ENCODE peak calls at places on chromosomes 2 and 18, in six cellular contexts. One of them, this sample, is unnamed.

GRCh38 chr18:57427429-57428181 is 7.6 kb upstream of the ONECUT2 start:
- DNase-seq in MM.1S: no peak
- DNase-seq in GM23248: peak
- DNase-seq in SK-N-SH: no peak
- DNase-seq in HCT116: no peak
- DNase-seq in GM23338: peak
- DNase-seq in this sample: peak

GRCh38 chr2:20781656-20782265 is 41.1 kb downstream of the LDAH start:
- DNase-seq in MM.1S: peak
- DNase-seq in GM23248: peak
- DNase-seq in SK-N-SH: peak
- DNase-seq in HCT116: no peak
- DNase-seq in GM23338: peak
- DNase-seq in this sample: peak

GRCh38 chr2:48126180-48126579 is 219.9 kb upstream of the FBXO11 start:
- DNase-seq in MM.1S: no peak
- DNase-seq in GM23248: peak
- DNase-seq in SK-N-SH: no peak
- DNase-seq in HCT116: no peak
- DNase-seq in GM23338: no peak
- DNase-seq in this sample: peak

GRCh38 chr18:35938158-35938557 is 34.3 kb upstream of the RMP24 start:
- DNase-seq in MM.1S: no peak
- DNase-seq in GM23248: peak
- DNase-seq in SK-N-SH: no peak
- DNase-seq in HCT116: no peak
- DNase-seq in GM23338: no peak
- DNase-seq in this sample: no peak

GRCh38 chr18:28494151-28494550 is 317.2 kb upstream of the CDH2 start:
- DNase-seq in MM.1S: no peak
- DNase-seq in GM23248: peak
- DNase-seq in SK-N-SH: no peak
- DNase-seq in HCT116: no peak
- DNase-seq in GM23338: no peak
- DNase-seq in this sample: no peak

GRCh38 chr18:48186861-48187260 is 222.3 kb downstream of the ZBTB7C start:
- DNase-seq in MM.1S: no peak
- DNase-seq in GM23248: no peak
- DNase-seq in SK-N-SH: peak
- DNase-seq in HCT116: no peak
- DNase-seq in GM23338: no peak
- DNase-seq in this sample: no peak

GRCh38 chr2:70620020-70620419 is 66.4 kb upstream of the TGFA start:
- DNase-seq in MM.1S: peak
- DNase-seq in GM23248: no peak
- DNase-seq in SK-N-SH: no peak
- DNase-seq in HCT116: no peak
- DNase-seq in GM23338: peak
- DNase-seq in this sample: no peak

GRCh38 chr2:63590621-63591408 is 2.1 kb downstream of the MDH1 start:
- DNase-seq in MM.1S: peak
- DNase-seq in GM23248: peak
- DNase-seq in SK-N-SH: no peak
- DNase-seq in HCT116: no peak
- DNase-seq in GM23338: no peak
- DNase-seq in this sample: peak

GRCh38 chr18:74806700-74807416 is 209.2 kb downstream of the ZNF407 start:
- DNase-seq in MM.1S: peak
- DNase-seq in GM23248: peak
- DNase-seq in SK-N-SH: no peak
- DNase-seq in HCT116: peak
- DNase-seq in GM23338: no peak
- DNase-seq in this sample: peak

GRCh38 chr2:15672961-15673918 is 81.6 kb downstream of the DDX1 start:
- DNase-seq in MM.1S: no peak
- DNase-seq in GM23248: no peak
- DNase-seq in SK-N-SH: no peak
- DNase-seq in HCT116: no peak
- DNase-seq in GM23338: no peak
- DNase-seq in this sample: no peak

GRCh38 chr2:15671842-15672815 is 80.5 kb downstream of the DDX1 start:
- DNase-seq in MM.1S: no peak
- DNase-seq in GM23248: no peak
- DNase-seq in SK-N-SH: no peak
- DNase-seq in HCT116: no peak
- DNase-seq in GM23338: no peak
- DNase-seq in this sample: no peak

GRCh38 chr2:15674637-15675455 is 83.2 kb downstream of the DDX1 start:
- DNase-seq in MM.1S: no peak
- DNase-seq in GM23248: peak
- DNase-seq in SK-N-SH: no peak
- DNase-seq in HCT116: no peak
- DNase-seq in GM23338: no peak
- DNase-seq in this sample: peak

GRCh38 chr2:15675456-15676195 is 84.0 kb downstream of the DDX1 start:
- DNase-seq in MM.1S: no peak
- DNase-seq in GM23248: peak
- DNase-seq in SK-N-SH: peak
- DNase-seq in HCT116: no peak
- DNase-seq in GM23338: no peak
- DNase-seq in this sample: peak

GRCh38 chr2:15673919-15674636 is 82.4 kb downstream of the DDX1 start:
- DNase-seq in MM.1S: no peak
- DNase-seq in GM23248: peak
- DNase-seq in SK-N-SH: no peak
- DNase-seq in HCT116: peak
- DNase-seq in GM23338: no peak
- DNase-seq in this sample: peak
- H3K4me3 ChIP-seq in MM.1S: no peak
- H3K4me3 ChIP-seq in GM23248: no peak
- H3K4me3 ChIP-seq in SK-N-SH: no peak
- H3K4me3 ChIP-seq in HCT116: no peak
- H3K4me3 ChIP-seq in GM23338: no peak
- H3K4me3 ChIP-seq in this sample: no peak

DNA sequence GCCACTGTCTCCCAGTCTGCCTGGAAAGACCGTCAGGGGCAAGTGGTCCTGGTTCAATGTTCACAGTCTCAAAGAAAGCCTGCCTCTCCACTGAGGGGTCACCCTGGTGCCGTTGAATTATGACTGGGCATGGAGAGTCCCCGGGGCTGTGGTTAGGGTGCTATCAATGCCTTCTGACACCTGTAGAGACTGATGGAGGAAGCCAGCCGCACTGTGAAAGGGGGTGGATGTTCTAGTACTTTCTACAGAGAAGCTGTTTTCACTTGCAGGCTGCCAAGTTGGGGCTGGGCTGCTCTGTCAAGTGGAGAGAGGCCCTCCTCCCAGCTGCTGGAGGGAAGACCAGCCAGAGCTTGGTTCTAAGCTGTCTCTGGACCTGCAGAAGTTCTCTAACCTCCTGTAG is 80.5 kb downstream of the BCL2L11 start:
- DNase-seq in MM.1S: no peak
- DNase-seq in GM23248: no peak
- DNase-seq in SK-N-SH: no peak
- DNase-seq in HCT116: no peak
- DNase-seq in GM23338: no peak
- DNase-seq in this sample: no peak
- TF ChIP-seq EZH2phosphoT487 in MM.1S: no peak
- TF ChIP-seq EZH2phosphoT487 in GM23248: no peak
- TF ChIP-seq EZH2phosphoT487 in SK-N-SH: no peak
- TF ChIP-seq EZH2phosphoT487 in HCT116: no peak
- TF ChIP-seq EZH2phosphoT487 in GM23338: no peak
- TF ChIP-seq EZH2phosphoT487 in this sample: no peak

DNA sequence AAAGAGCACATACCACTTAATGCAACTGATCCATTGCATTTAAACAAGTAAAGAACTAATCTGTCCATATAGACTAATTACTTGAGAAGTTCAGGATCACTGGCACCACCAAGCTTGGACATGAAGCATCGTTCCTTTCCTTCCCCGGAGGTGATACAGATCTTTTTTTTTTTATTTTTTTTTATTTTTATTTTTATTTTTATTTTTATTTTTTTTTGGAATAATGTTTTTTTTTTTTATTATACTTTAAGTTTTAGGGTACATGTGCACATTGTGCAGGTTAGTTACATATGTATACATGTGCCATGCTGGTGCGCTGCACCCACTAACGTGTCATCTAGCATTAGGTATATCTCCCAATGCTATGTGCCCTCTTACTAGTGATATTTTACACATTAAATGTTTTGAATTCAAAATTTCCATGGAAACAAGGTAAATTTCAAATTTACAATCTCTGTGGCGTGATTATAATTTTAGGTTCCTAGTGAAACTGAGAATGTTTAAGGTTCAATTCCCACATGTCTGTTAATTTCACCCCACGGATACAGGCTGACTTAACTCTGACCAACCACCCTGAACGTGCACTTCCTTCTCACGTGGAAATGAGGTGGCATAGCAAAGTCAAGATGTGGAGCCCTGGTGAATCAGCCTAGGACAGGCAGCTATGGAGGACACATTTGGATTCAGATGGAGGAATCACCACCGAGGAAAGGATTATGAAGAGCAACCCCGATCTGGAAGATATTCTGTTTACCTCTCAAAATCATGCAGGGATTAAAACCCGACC is 101.6 kb upstream of the THOC1 start:
- DNase-seq in MM.1S: no peak
- DNase-seq in GM23248: peak
- DNase-seq in SK-N-SH: no peak
- DNase-seq in HCT116: no peak
- DNase-seq in GM23338: no peak
- DNase-seq in this sample: no peak
- H3K4me2 ChIP-seq in MM.1S: no peak
- H3K4me2 ChIP-seq in GM23248: no peak
- H3K4me2 ChIP-seq in SK-N-SH: no peak
- H3K4me2 ChIP-seq in HCT116: no peak
- H3K4me2 ChIP-seq in GM23338: no peak
- H3K4me2 ChIP-seq in this sample: no peak

GRCh38 chr2:237456200-237456731 is 30.8 kb upstream of the MLPH start:
- DNase-seq in MM.1S: no peak
- DNase-seq in GM23248: peak
- DNase-seq in SK-N-SH: no peak
- DNase-seq in HCT116: no peak
- DNase-seq in GM23338: no peak
- DNase-seq in this sample: peak
- H3K4me3 ChIP-seq in MM.1S: no peak
- H3K4me3 ChIP-seq in GM23248: no peak
- H3K4me3 ChIP-seq in SK-N-SH: no peak
- H3K4me3 ChIP-seq in HCT116: no peak
- H3K4me3 ChIP-seq in GM23338: no peak
- H3K4me3 ChIP-seq in this sample: no peak